ENCODE peak calls at places on chromosomes 7 and 10, in five cellular contexts. T, V, G, K and D are unnamed samples. For H3K4me1, the result is how much of the 10 kb centered on the place peaks cover.

GRCh38 chr7:88462799-88463198 is 156.1 kb upstream of the STEAP4 start:
- DNase-seq in T (no peak), V (no peak), G (no peak), K (no peak), D (no peak)

GRCh38 chr7:151247611-151248176 is 800 bp downstream of the SMARCD3 start:
- DNase-seq in T (peak), V (peak), G (no peak), K (no peak), D (no peak)

GRCh38 chr7:107606303-107606702 is 26.3 kb downstream of the BCAP29 start:
- DNase-seq in T (no peak), V (no peak), G (no peak), K (no peak), D (no peak)

GRCh38 chr7:151251926-151252835 is 3.7 kb upstream of the SMARCD3 start:
- DNase-seq in T (peak), V (peak), G (peak), K (peak), D (no peak)

GRCh38 chr7:55152490-55152889 is 133.7 kb downstream of the EGFR start:
- DNase-seq in T (no peak), V (no peak), G (no peak), K (no peak), D (no peak)

GRCh38 chr7:96322373-96322695 is 436 bp upstream of the SLC25A13 start:
- DNase-seq in T (no peak), V (no peak), G (no peak), K (no peak), D (no peak)

GRCh38 chr10:127441350-127442219 is 107.5 kb upstream of the NPS start:
- DNase-seq in T (no peak), V (no peak), G (peak), K (no peak), D (no peak)

GRCh38 chr10:131115801-131116200 is 195.7 kb downstream of the TCERG1L start:
- DNase-seq in T (no peak), V (no peak), G (no peak), K (no peak), D (peak)

GRCh38 chr7:2157473-2158279 is 75.1 kb downstream of the MAD1L1 start:
- DNase-seq in T (peak), V (peak), G (peak), K (peak), D (no peak)

GRCh38 chr7:46011059-46011458 is 90.0 kb upstream of the IGFBP3 start:
- DNase-seq in T (no peak), V (no peak), G (no peak), K (no peak), D (no peak)

GRCh38 chr7:6271091-6271658 is 1.2 kb downstream of the CYTH3 start:
- DNase-seq in T (peak), V (peak), G (peak), K (peak), D (peak)

GRCh38 chr10:28857164-28857563 is 179.8 kb downstream of the BAMBI start:
- DNase-seq in T (no peak), V (no peak), G (no peak), K (no peak), D (no peak)

GRCh38 chr7:23925088-23925487 is 215.1 kb downstream of the STK31 start:
- DNase-seq in T (no peak), V (no peak), G (no peak), K (no peak), D (no peak)

GRCh38 chr7:74217455-74218342 is 7.9 kb downstream of the LAT2 start:
- DNase-seq in T (peak), V (no peak), G (no peak), K (no peak), D (peak)

GRCh38 chr7:30556854-30557644 is 37.6 kb upstream of the GARS1 start:
- DNase-seq in T (no peak), V (peak), G (no peak), K (no peak), D (no peak)

GRCh38 chr7:77958436-77958835 is 159.9 kb downstream of the PHTF2 start:
- DNase-seq in T (no peak), V (no peak), G (no peak), K (no peak), D (no peak)

GRCh38 chr10:61877882-61878281 is 23.6 kb upstream of the ARID5B start:
- DNase-seq in T (no peak), V (no peak), G (no peak), K (no peak), D (no peak)

GRCh38 chr7:37493810-37494209 is 45.1 kb upstream of the ELMO1 start:
- DNase-seq in T (no peak), V (no peak), G (no peak), K (no peak), D (no peak)

GRCh38 chr10:76675951-76676587 is 961.5 kb downstream of the KCNMA1 start:
- DNase-seq in T (peak), V (peak), G (peak), K (no peak), D (no peak)

GRCh38 chr7:48728799-48729198 is 195.5 kb upstream of the CDC14C start:
- DNase-seq in T (no peak), V (no peak), G (no peak), K (no peak), D (no peak)

DNA sequence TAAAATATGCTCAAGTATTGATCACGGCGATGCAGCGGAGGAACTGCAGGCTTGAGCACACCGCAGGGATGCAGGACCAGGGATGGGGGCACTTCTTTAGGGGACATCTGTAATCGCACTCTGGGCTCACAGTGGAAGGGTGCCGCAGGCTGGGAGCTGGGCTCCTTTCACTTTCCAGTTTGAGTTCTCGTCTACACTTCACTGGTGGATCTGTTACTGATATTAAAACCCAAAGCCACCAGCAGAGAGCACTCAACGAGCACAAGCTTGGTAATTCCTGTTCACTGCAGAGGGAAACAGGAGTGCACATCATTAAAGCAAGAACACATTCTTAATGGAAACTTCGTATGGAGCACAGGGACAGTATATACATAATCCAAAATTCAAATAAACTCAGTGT is 91.3 kb downstream of the PARD3 start:
- DNase-seq in T (peak), V (peak), G (peak), K (peak), D (peak)
- H3K4me1 ChIP-seq in T (under half), V (under half), G (under half), K (under half), D (under half)

DNA sequence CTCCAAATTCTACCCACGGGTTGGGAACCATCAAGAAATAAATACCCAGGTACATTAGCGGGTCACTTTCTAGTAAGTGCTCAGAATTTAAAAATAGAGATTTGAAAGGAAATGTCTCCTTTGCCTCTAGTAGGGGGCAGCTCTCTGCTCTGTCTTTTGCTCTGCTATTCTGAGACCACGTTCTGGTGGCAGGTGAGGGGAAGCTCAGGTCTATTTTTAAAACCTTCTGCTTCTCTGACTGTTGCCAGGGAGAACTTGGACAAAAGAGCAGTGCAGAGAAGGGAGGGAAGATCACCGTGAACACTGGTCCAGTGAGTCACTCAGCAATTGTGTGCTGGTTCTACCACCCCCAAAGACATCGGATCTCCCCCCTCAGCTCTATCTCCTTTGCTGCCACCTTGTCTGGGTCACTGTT is 72.3 kb upstream of the LOXL4 start:
- DNase-seq in T (peak), V (peak), G (no peak), K (no peak), D (no peak)
- H3K4me3 ChIP-seq in T (no peak), V (no peak), G (no peak), K (no peak), D (no peak)

GRCh38 chr7:52794621-52795020 is 240.8 kb upstream of the POM121L12 start:
- DNase-seq in T (no peak), V (no peak), G (no peak), K (no peak), D (no peak)

GRCh38 chr7:52799817-52800216 is 235.6 kb upstream of the POM121L12 start:
- DNase-seq in T (no peak), V (no peak), G (no peak), K (no peak), D (no peak)
- H3K9ac ChIP-seq in T (no peak), V (no peak), G (no peak), K (no peak), D (no peak)

GRCh38 chr7:83173664-83174063 is 11.0 kb upstream of the PCLO start:
- DNase-seq in T (no peak), V (no peak), G (no peak), K (no peak), D (no peak)
- H3K4me1 ChIP-seq in T (under half), V (under half), G (under half), K (under half), D (under half)